ENCODE peak calls at places on chromosomes 4 and X, in six cellular contexts. A is non-pigmented ciliary epithelial cell; H is fibroblast of the conjunctiva; E is spleen; D is DMS 273 treated with DMSO at 0.1 percent for 48 hours; N is stimulated activated CD4-positive, alpha-beta T cell treated with anti-CD3 and anti-CD28 coated beads, Interleukin-12 subunit alpha, Interleukin-12 subunit beta, amount 100 ng/mL, for 48 hours. T is an unnamed sample.

GRCh38 chr4:2260336-2261109 is 1.4 kb downstream of the MXD4 start:
- DNase-seq in A (no peak), H (no peak), E (peak; percentile 89), D (no peak), N (no peak), T (no peak)

GRCh38 chr4:153153339-153153851 is 50.8 kb upstream of the TRIM2 start:
- DNase-seq in A (no peak), H (no peak), E (peak; percentile 87), D (peak; percentile 25), N (peak; percentile 61), T (peak; percentile 31)

GRCh38 chrX:3263681-3264126 is 82.7 kb downstream of the MXRA5 start:
- DNase-seq in A (no peak), H (no peak), E (no peak), D (no peak), N (no peak), T (no peak)

GRCh38 chrX:101383679-101384078 is 2.3 kb downstream of the BTK start:
- DNase-seq in A (no peak), H (no peak), E (no peak), D (no peak), N (no peak), T (no peak)

GRCh38 chr4:137519406-137519805 is 12.9 kb downstream of the PCDH18 start:
- DNase-seq in A (no peak), H (peak; percentile 67), E (no peak), D (no peak), N (no peak), T (no peak)

GRCh38 chr4:128386761-128387599 is 99.4 kb upstream of the PGRMC2 start:
- DNase-seq in A (peak; percentile 88), H (peak; percentile 95), E (no peak), D (peak; percentile 88), N (no peak), T (peak; percentile 63)

GRCh38 chr4:87213425-87213824 is 7.0 kb downstream of the KLHL8 start:
- DNase-seq in A (no peak), H (no peak), E (no peak), D (no peak), N (no peak), T (no peak)

GRCh38 chr4:17072483-17072882 is 174.0 kb upstream of the LDB2 start:
- DNase-seq in A (no peak), H (no peak), E (no peak), D (no peak), N (no peak), T (no peak)

GRCh38 chr4:112284662-112285411 is 867 bp downstream of the TIFA start:
- DNase-seq in A (no peak), H (no peak), E (peak; percentile 84), D (no peak), N (no peak), T (no peak)

GRCh38 chrX:131083510-131084142 is 25.5 kb downstream of the ARHGAP36 start:
- DNase-seq in A (no peak), H (no peak), E (peak; percentile 58), D (no peak), N (no peak), T (no peak)

GRCh38 chrX:133434197-133434820 is 19.0 kb upstream of the GPC4 start:
- DNase-seq in A (no peak), H (no peak), E (no peak), D (no peak), N (no peak), T (no peak)

GRCh38 chr4:88758264-88758663 is 60.6 kb upstream of the NAP1L5 start:
- DNase-seq in A (no peak), H (no peak), E (no peak), D (no peak), N (no peak), T (no peak)

GRCh38 chr4:29081230-29081955 is 1638.8 kb upstream of the PCDH7 start:
- DNase-seq in A (no peak), H (no peak), E (no peak), D (no peak), N (no peak), T (no peak)

GRCh38 chrX:14528629-14529287 is 578 bp upstream of the GLRA2 start:
- DNase-seq in A (no peak), H (peak; percentile 18), E (peak; percentile 56), D (peak; percentile 36), N (peak; percentile 31), T (no peak)

GRCh38 chrX:110338850-110339373 is 19.7 kb upstream of the RTL9 start:
- DNase-seq in A (no peak), H (no peak), E (no peak), D (no peak), N (no peak), T (peak; percentile 55)

GRCh38 chr4:95398217-95398616 is 150.6 kb downstream of the UNC5C start:
- DNase-seq in A (no peak), H (no peak), E (no peak), D (no peak), N (no peak), T (no peak)

GRCh38 chr4:107183155-107183774 is 147.2 kb upstream of the DKK2 start:
- DNase-seq in A (peak; percentile 37), H (peak; percentile 51), E (no peak), D (peak; percentile 2), N (no peak), T (peak; percentile 30)

GRCh38 chrX:11381464-11381863 is 88.3 kb downstream of the AMELX start:
- DNase-seq in A (no peak), H (peak; percentile 50), E (no peak), D (peak; percentile 32), N (no peak), T (peak; percentile 39)

GRCh38 chrX:4935846-4936245 is 1222.4 kb upstream of the PRKX start:
- DNase-seq in A (no peak), H (no peak), E (no peak), D (no peak), N (no peak), T (peak; percentile 92)

T was measured in HL-60.